ENCODE peak calls at places on chromosomes 3 and 15, in five cellular contexts. C is fibroblast of mammary gland, G is adrenal gland, L is A549, B is HepG2. N is an unnamed sample.

GRCh38 chr3:48952510-48953118 is 34.0 kb downstream of the ARIH2 start:
- DNase-seq in L (no peak), B (peak; percentile 45), G (no peak), C (peak; percentile 18), N (no peak)

GRCh38 chr15:64697911-64698369 is 77.4 kb downstream of the RBPMS2 start:
- DNase-seq in C (peak; percentile 39), G (no peak), L (no peak), B (no peak), N (peak; percentile 42)

GRCh38 chr15:75182187-75183131 is 19.2 kb upstream of the C15orf39 start:
- DNase-seq in G (no peak), C (peak; percentile 49), B (peak; percentile 90), L (no peak), N (no peak)

GRCh38 chr3:148816971-148817519 is 10.6 kb upstream of the CPB1 start:
- DNase-seq in B (no peak), G (no peak), L (no peak), C (no peak), N (no peak)

GRCh38 chr15:55267401-55268053 is 22.1 kb downstream of the RAB27A start:
- DNase-seq in G (peak; percentile 57), C (peak; percentile 43), B (no peak), L (no peak), N (peak; percentile 45)

GRCh38 chr3:141127344-141128125 is 76.4 kb downstream of the SPSB4 start:
- DNase-seq in G (no peak), L (no peak), B (no peak), C (no peak), N (no peak)

GRCh38 chr3:9994086-9994844 is 7.6 kb upstream of the EMC3 start:
- DNase-seq in G (no peak), C (peak; percentile 86), B (no peak), L (no peak), N (peak; percentile 50)

GRCh38 chr3:18559323-18559972 is 134.3 kb upstream of the SATB1 start:
- DNase-seq in C (peak; percentile 25), G (peak; percentile 26), B (peak; percentile 9), L (peak; percentile 7), N (peak; percentile 20)

GRCh38 chr3:47541583-47542108 is 28.1 kb upstream of the ELP6 start:
- DNase-seq in L (no peak), C (no peak), G (no peak), B (no peak), N (no peak)

GRCh38 chr3:194711286-194711685 is 25.6 kb downstream of the FAM43A start:
- DNase-seq in G (no peak), B (no peak), L (no peak), C (peak; percentile 4), N (no peak)

GRCh38 chr3:27485853-27486252 is 1.7 kb upstream of the SLC4A7 start:
- DNase-seq in B (no peak), L (no peak), C (no peak), G (no peak), N (no peak)

GRCh38 chr3:124995460-124995994 is 60.3 kb downstream of the HEG1 start:
- DNase-seq in L (peak; percentile 56), G (peak; percentile 53), C (peak; percentile 61), B (peak; percentile 49), N (peak; percentile 52)

GRCh38 chr3:194861375-194861774 is 175.7 kb downstream of the FAM43A start:
- DNase-seq in B (no peak), L (no peak), G (no peak), C (no peak), N (no peak)

GRCh38 chr3:138943724-138944131 is 3.2 kb downstream of the FOXL2 start:
- DNase-seq in L (no peak), G (no peak), B (no peak), C (no peak), N (peak; percentile 66)

GRCh38 chr3:115330406-115330805 is 183.3 kb upstream of the ZBTB20 start:
- DNase-seq in C (peak; percentile 69), B (no peak), G (no peak), L (no peak), N (peak; percentile 61)

GRCh38 chr3:52473031-52473430 is 17.6 kb downstream of the NISCH start:
- DNase-seq in L (no peak), G (no peak), B (no peak), C (no peak), N (no peak)

GRCh38 chr3:72137865-72138861 is 353.2 kb upstream of the PROK2 start:
- DNase-seq in G (no peak), B (no peak), C (no peak), L (no peak), N (no peak)

GRCh38 chr3:179446501-179446900 is 4.8 kb downstream of the GNB4 start:
- DNase-seq in G (no peak), B (peak; percentile 27), L (no peak), C (peak; percentile 43), N (peak; percentile 27)

GRCh38 chr3:10992946-10993728 is 589 bp downstream of the SLC6A1 start:
- DNase-seq in G (no peak), B (no peak), C (no peak), L (no peak), N (no peak)

GRCh38 chr3:62688812-62689211 is 186.4 kb downstream of the CADPS start:
- DNase-seq in G (no peak), L (no peak), B (no peak), C (no peak), N (no peak)

GRCh38 chr15:88179562-88179961 is 77.0 kb downstream of the NTRK3 start:
- DNase-seq in C (no peak), L (no peak), B (no peak), G (no peak), N (no peak)

GRCh38 chr3:30518201-30518864 is 88.1 kb upstream of the TGFBR2 start:
- DNase-seq in C (peak; percentile 47), G (peak; percentile 40), L (peak; percentile 8), B (peak; percentile 68), N (peak; percentile 93)
- TF ChIP-seq CTCF in C (peak; percentile 4), G (no peak), L (no peak), B (peak; percentile 19), N (no peak)

DNA sequence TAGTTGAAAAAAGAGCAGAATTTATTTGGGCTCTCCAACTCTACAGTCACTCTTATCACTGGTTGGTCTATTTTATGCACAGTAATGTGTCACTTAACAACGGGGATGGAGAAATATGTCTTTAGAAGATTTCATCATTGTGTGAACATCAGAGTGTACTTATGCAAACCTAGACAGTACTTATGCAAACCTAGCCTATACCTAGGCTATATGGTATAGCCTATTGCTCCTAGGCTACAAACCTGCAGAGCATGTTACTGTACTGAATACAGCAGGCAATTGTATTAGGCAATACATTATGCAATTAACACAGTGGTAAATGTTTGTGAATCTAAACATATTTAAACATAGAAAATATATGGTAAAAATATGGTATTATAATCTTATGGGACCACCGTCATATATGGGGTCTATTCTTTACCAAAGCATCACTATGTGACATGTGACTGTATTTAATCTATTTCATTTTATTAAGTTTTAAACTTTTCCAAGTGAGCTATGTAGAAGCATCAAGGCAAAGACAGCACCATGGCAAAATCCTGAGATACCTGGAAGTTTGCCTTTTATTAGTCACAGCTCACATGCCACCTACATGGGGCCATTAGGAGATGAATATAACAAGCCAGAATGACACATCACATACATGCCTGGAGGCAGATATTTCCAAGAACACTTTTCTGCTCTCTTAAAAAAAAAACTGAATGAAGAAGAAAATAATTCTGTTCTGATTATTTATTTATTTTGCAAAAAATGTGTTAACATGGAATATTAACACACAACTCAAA is 537.4 kb downstream of the TUSC7 start:
- DNase-seq in C (no peak), G (no peak), B (no peak), L (no peak), N (no peak)
- H3K4me3 ChIP-seq in C (no peak overlapping the region), G (no peak overlapping the region), B (no peak overlapping the region), L (no peak overlapping the region), N (no peak overlapping the region)

GRCh38 chr3:126939347-126939735 is 43.6 kb upstream of the PLXNA1 start:
- DNase-seq in B (no peak), G (no peak), C (no peak), L (no peak), N (no peak)
- TF ChIP-seq CTCF in B (peak; percentile 54), G (no peak), C (no peak), L (no peak), N (no peak)

DNA sequence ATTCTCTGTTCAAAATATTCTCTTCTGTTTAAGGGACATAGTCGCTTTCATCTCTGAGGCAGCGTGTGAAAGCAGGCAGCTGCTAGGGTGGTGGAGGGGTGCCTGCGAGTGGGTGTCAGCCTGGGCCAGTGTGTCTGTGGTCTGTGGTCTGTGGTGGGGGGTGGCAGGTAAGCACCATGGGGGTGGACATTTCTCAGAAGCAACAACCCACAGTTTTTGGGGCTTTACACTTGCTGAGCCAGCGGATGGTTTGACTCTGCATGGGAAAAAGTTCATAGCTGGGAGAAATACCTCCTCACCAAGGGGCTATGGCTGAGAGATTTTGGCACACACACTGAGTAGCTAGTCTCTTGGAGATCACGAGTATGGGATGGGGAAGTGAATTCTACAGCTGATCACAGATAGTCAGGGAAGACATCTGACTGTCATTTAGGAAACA is 109.3 kb downstream of the EPHB1 start:
- DNase-seq in C (no peak), B (no peak), G (no peak), L (no peak), N (no peak)
- H3K4me3 ChIP-seq in C (no peak overlapping the region), B (no peak overlapping the region), G (no peak overlapping the region), L (no peak overlapping the region), N (no peak overlapping the region)

DNA sequence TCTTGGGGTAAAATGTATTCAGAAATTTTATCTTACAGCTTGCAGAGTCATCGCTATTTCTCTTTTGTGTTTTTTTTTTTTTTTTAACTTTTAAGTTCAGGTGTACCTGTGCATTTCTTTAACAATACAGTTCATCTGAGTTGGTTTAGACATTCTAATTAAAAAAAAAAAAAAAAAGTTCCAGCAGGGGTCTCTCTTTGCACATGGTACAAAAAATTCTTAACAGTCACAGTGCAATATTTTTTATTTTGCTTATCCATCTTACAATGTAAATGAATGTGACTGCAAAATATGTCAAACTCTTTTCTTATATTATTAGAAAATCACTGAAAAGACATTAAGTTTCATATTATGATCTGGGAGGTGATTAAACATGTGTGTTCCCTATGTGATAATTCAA is 47.5 kb upstream of the SLC9A9 start:
- DNase-seq in B (no peak), L (no peak), C (peak; percentile 17), G (no peak), N (peak; percentile 23)
- TF ChIP-seq CTCF in B (no peak), L (peak; percentile 48), C (peak; percentile 15), G (no peak), N (peak; percentile 16)

DNA sequence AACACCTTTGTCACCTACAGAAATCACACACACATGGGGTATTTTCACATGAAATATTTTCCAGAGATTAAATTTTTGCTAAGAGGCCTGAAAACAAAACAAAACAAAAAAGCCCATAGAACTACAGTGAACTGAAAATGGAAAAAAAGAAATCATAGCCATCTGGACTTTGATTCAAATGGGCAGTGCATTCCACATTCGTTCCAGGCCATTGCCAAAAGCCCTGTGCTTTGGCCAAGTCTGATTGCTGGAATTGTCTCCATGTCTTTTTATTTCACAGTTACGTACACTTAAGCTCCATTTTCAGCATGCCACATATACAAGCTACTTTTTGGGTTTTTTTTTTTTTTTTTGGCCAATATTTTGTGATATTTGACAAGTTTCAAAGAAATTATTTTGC is 47.1 kb downstream of the TFG start:
- DNase-seq in L (no peak), G (no peak), B (no peak), C (no peak), N (peak; percentile 76)
- H3K4me3 ChIP-seq in L (no peak overlapping the region), G (no peak overlapping the region), B (no peak overlapping the region), C (no peak overlapping the region), N (no peak overlapping the region)